ENCODE peak calls at places on chromosomes 13 and 19, in nine cellular contexts. Q, I, S, L, G, H, R, D and J are unnamed samples.

GRCh38 chr19:18860725-18861124 is 29.0 kb downstream of the UPF1 start:
- DNase-seq in Q (no peak), I (no peak), S (no peak), L (no peak), G (no peak), H (no peak), R (no peak), D (no peak), J (no peak)

GRCh38 chr19:13006431-13007281 is 11.4 kb downstream of the NFIX start:
- DNase-seq in Q (no peak), I (no peak), S (no peak), L (no peak), G (no peak), H (no peak), R (no peak), D (no peak), J (no peak)

GRCh38 chr13:24270639-24271131 is 38.7 kb upstream of the C1QTNF9 start:
- DNase-seq in Q (no peak), I (peak), S (no peak), L (no peak), G (no peak), H (peak), R (no peak), D (no peak), J (peak)

GRCh38 chr19:11345122-11345752 is 831 bp downstream of the TMEM205 start:
- DNase-seq in Q (peak), I (peak), S (no peak), L (no peak), G (no peak), H (no peak), R (no peak), D (no peak), J (no peak)

GRCh38 chr13:46663644-46664043 is 110.7 kb downstream of the LRCH1 start:
- DNase-seq in Q (no peak), I (no peak), S (no peak), L (no peak), G (no peak), H (no peak), R (no peak), D (no peak), J (peak)

GRCh38 chr19:34481861-34482379 is 362 bp downstream of the WTIP start:
- DNase-seq in Q (no peak), I (no peak), S (no peak), L (no peak), G (no peak), H (no peak), R (no peak), D (no peak), J (peak)

GRCh38 chr13:100423375-100423774 is 165.2 kb downstream of the GGACT start:
- DNase-seq in Q (no peak), I (no peak), S (no peak), L (no peak), G (no peak), H (no peak), R (no peak), D (no peak), J (peak)

GRCh38 chr19:5547881-5548280 is 19.9 kb downstream of the TINCR start:
- DNase-seq in Q (no peak), I (no peak), S (peak), L (no peak), G (peak), H (no peak), R (no peak), D (no peak), J (peak)

GRCh38 chr13:87680298-87680697 is 9.1 kb downstream of the SLITRK5 start:
- DNase-seq in Q (peak), I (no peak), S (no peak), L (no peak), G (no peak), H (no peak), R (peak), D (no peak), J (peak)

GRCh38 chr19:42375415-42376176 is 14.5 kb downstream of the CNFN start:
- DNase-seq in Q (no peak), I (no peak), S (no peak), L (no peak), G (no peak), H (no peak), R (no peak), D (no peak), J (no peak)

GRCh38 chr19:46859637-46860124 is 1.1 kb upstream of the ARHGAP35 start:
- DNase-seq in Q (peak), I (no peak), S (peak), L (no peak), G (peak), H (no peak), R (peak), D (no peak), J (no peak)

GRCh38 chr19:50050406-50051223 is 24.8 kb downstream of the ZNF473 start:
- DNase-seq in Q (peak), I (peak), S (peak), L (peak), G (peak), H (peak), R (peak), D (no peak), J (peak)

GRCh38 chr19:38073806-38074685 is 150.0 kb downstream of the DPF1 start:
- DNase-seq in Q (no peak), I (no peak), S (no peak), L (no peak), G (no peak), H (no peak), R (no peak), D (no peak), J (no peak)